ENCODE peak calls at places on chromosome 12, in four cellular contexts. O is body of pancreas, T is GM12878, J is heart right ventricle. K is an unnamed sample. For H3K36me3 and H3K27me3, the result is how much of the 10 kb centered on the place peaks cover.

GRCh38 chr12:57386187-57386720 is 44.6 kb downstream of the R3HDM2 start:
- DNase-seq in O (no peak), T (no peak), J (no peak), K (no peak)

GRCh38 chr12:57000393-57000792 is 6.0 kb downstream of the ZBTB39 start:
- DNase-seq in T (no peak), J (no peak), O (no peak), K (no peak)

GRCh38 chr12:113971392-113971791 is 5.3 kb upstream of the RBM19 start:
- DNase-seq in O (no peak), J (no peak), T (no peak), K (no peak)

GRCh38 chr12:50637870-50638481 is 125.9 kb upstream of the ATF1 start:
- DNase-seq in O (no peak), T (no peak), J (no peak), K (peak)

GRCh38 chr12:126891789-126892188 is 1375.2 kb upstream of the TMEM132C start:
- DNase-seq in J (no peak), T (no peak), O (no peak), K (no peak)

GRCh38 chr12:14843425-14843887 is at the start of gene ART4:
- DNase-seq in J (peak), T (no peak), O (no peak), K (no peak)

GRCh38 chr12:70045514-70045913 is 197.7 kb upstream of the CNOT2 start:
- DNase-seq in O (no peak), T (no peak), J (no peak), K (no peak)

GRCh38 chr12:102120886-102121285 is 903 bp downstream of the PARPBP start:
- DNase-seq in J (no peak), T (no peak), O (no peak), K (no peak)

GRCh38 chr12:32181498-32182175 is 75.0 kb downstream of the BICD1 start:
- DNase-seq in T (no peak), J (no peak), O (no peak), K (no peak)

GRCh38 chr12:1808798-1809480 is 11.4 kb upstream of the LRTM2 start:
- DNase-seq in O (no peak), J (no peak), T (no peak), K (no peak)

GRCh38 chr12:59780605-59781135 is 184.8 kb downstream of the SLC16A7 start:
- DNase-seq in T (no peak), O (no peak), J (no peak), K (no peak)

GRCh38 chr12:75162845-75163244 is 46.8 kb downstream of the KCNC2 start:
- DNase-seq in J (no peak), T (no peak), O (no peak), K (no peak)

GRCh38 chr12:131473261-131473660 is 237.6 kb upstream of the SFSWAP start:
- DNase-seq in O (no peak), J (no peak), T (no peak), K (no peak)

GRCh38 chr12:64611430-64612286 is 1.4 kb downstream of the RASSF3 start:
- DNase-seq in T (no peak), J (peak), O (peak), K (no peak)

GRCh38 chr12:113476093-113476986 is 4.7 kb upstream of the LHX5 start:
- DNase-seq in O (no peak), T (no peak), J (no peak), K (no peak)

DNA sequence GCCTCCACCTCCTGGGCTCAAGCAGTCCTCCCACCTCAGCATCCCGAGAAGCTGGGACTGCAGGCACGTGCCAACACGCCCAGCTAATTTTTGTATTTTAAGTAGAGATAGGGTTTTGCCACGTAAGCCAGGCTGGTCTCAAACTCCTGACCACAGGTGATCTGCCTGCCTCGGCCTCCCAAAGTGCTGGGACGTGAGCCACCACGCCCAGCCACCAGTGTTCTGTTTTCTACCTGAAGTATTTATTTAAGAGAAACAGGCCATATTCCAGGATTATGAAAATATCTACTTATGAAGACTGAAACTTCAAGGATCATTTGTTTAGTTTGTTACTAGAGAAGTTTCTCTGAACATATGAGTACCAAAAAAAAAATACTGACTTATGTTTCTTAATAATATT is 10.3 kb downstream of the GTF2H3 start:
- DNase-seq in O (no peak), T (no peak), J (no peak), K (no peak)
- H3K36me3 ChIP-seq in O (under half), T (under half), J (half or more), K (under half)

GRCh38 chr12:43914923-43915468 is 79.1 kb downstream of the TMEM117 start:
- DNase-seq in J (no peak), T (no peak), O (no peak), K (no peak)
- TF ChIP-seq CTCF in J (peak), T (peak), O (no peak), K (peak)

DNA sequence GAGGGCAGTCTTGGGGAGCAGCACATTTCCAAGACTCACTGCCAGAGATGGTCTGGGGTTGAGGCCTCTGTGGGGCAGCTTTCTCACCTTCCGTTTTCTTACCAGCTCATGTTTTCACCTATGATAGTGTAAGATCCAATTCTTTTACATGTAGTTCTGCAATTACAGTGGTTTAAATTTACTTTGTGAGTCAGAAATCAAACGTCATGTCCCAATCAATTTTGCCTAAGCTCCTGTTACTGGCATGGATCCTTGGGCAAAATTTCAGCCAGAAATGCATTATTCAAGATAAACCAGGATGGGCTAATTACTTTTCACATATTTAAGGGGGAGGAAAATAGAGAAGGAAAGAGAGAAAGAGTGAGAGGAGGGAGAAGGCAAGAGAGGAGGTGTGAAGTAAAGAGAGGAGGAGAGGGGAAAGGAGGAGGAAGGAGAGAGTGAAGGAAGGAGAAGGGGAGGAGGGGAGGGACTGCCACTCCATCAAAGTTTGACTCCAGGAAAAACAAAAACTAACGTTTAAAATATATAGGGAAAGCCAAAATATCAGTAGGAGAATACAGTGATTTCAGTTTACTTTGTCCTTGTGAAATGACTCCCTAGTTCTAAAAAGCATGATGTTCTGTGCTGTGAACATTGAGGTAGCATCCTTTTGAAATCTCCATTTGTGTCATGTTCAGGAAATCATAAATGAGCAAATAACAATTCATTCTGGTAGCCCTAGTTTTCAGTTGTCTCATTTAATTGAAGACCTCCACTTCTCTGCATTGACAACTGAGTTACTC is 2.9 kb downstream of the BMAL2 start:
- DNase-seq in J (no peak), O (peak), T (no peak), K (no peak)
- H3K27me3 ChIP-seq in J (under half), O (under half), T (under half), K (under half)

GRCh38 chr12:92446082-92446460 is 256.7 kb upstream of the PLEKHG7 start:
- DNase-seq in J (no peak), O (no peak), T (no peak), K (no peak)
- H3K36me3 ChIP-seq in J (under half), O (under half), T (under half), K (under half)

DNA sequence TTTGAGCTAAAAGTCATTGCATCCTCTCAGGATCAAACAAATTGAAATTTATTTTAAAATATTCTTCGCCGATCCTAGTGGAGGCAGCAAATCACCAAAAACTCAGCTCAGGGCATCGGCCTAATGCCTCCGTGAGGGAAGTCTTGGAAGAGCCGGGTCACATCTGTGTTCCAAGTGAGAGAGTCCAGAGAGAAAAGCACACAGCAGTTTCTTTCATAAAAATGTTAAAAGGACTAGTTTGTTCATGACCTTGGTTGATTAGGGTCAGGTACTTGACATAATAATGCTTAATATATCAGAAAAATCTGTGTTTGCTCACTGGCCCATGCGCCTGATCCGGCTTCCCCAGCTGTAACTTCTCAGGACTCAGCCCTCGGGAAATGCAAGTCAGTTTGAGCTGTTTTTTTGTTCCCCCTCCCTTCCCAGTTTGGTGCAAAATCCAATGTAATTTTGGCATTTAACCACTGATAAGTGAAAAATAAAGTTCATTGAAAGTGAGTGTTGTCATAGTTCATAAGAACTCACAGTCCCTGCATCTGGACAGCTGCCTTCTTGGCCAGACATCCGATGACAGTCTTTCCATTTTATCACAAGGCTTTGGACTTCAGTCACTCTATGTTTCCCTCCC is 161.7 kb downstream of the CAND1 start:
- DNase-seq in T (no peak), O (peak), J (peak), K (no peak)
- TF ChIP-seq CTCF in T (no peak), O (no peak), J (peak), K (no peak)

K was measured in GM06990.